ENCODE peak calls at places on chromosome 19, in eight cellular contexts. U is naive thymus-derived CD4-positive, alpha-beta T cell; G is KBM-7; M is stimulated activated CD8-positive, alpha-beta memory T cell treated with anti-CD3 and anti-CD28 coated beads, Interleukin-7, amount 100 ng/mL, for 1 hour; Q is CD4-positive, alpha-beta T cell; B is activated naive CD8-positive, alpha-beta T cell treated with anti-CD3 and anti-CD28 coated beads, Interleukin-2, amount 50 U/mL, for 24 hours; H is mammary epithelial cell; W is BJ. N is an unnamed sample.

GRCh38 chr19:33325920-33326319 is 23.6 kb upstream of the CEBPA start:
- DNase-seq in U (no peak), G (no peak), M (no peak), Q (no peak), B (no peak), H (no peak), W (no peak), N (no peak)

GRCh38 chr19:50658438-50659317 is 9.4 kb downstream of the C19orf81 start:
- DNase-seq in U (peak), G (no peak), M (no peak), Q (peak), B (peak), H (peak), W (no peak), N (peak)

GRCh38 chr19:17553256-17553655 is 2.2 kb upstream of the COLGALT1 start:
- DNase-seq in U (no peak), G (peak), M (no peak), Q (no peak), B (no peak), H (peak), W (peak), N (no peak)

GRCh38 chr19:2270572-2271515 is 11.1 kb downstream of the PEAK3 start:
- DNase-seq in U (peak), G (peak), M (peak), Q (peak), B (peak), H (peak), W (no peak), N (peak)

GRCh38 chr19:12580180-12580694 is 29.0 kb upstream of the ZNF564 start:
- DNase-seq in U (no peak), G (no peak), M (no peak), Q (no peak), B (no peak), H (no peak), W (no peak), N (no peak)

GRCh38 chr19:31352782-31353651 is 3.8 kb upstream of the TSHZ3 start:
- DNase-seq in U (no peak), G (no peak), M (no peak), Q (no peak), B (no peak), H (no peak), W (no peak), N (no peak)

GRCh38 chr19:9586764-9587163 is 2.5 kb upstream of the ZNF121 start:
- DNase-seq in U (peak), G (peak), M (peak), Q (peak), B (peak), H (peak), W (no peak), N (no peak)

GRCh38 chr19:46915386-46915785 is 54.6 kb downstream of the ARHGAP35 start:
- DNase-seq in U (no peak), G (no peak), M (no peak), Q (no peak), B (no peak), H (no peak), W (no peak), N (no peak)

GRCh38 chr19:46404884-46405658 is 8.3 kb downstream of the CCDC8 start:
- DNase-seq in U (no peak), G (no peak), M (no peak), Q (peak), B (no peak), H (no peak), W (no peak), N (peak)

GRCh38 chr19:17209126-17210036 is 5.8 kb upstream of the USE1 start:
- DNase-seq in U (peak), G (peak), M (no peak), Q (peak), B (peak), H (no peak), W (no peak), N (peak)

GRCh38 chr19:11894851-11895250 is 7.3 kb downstream of the ZNF69 start:
- DNase-seq in U (no peak), G (no peak), M (no peak), Q (no peak), B (no peak), H (no peak), W (no peak), N (no peak)